ENCODE peak calls at places on chromosome 17, in ten cellular contexts. G, X, C, V, S, A, W, D, T and P are unnamed samples.

GRCh38 chr17:69141802-69142472 is at the start of gene ABCA6:
- DNase-seq in C (no peak), D (no peak), V (no peak), S (no peak), G (no peak), A (peak), X (no peak), T (no peak), W (no peak), P (no peak)

GRCh38 chr17:199806-200603 is 18.6 kb upstream of the DOC2B start:
- DNase-seq in G (no peak), W (no peak), T (no peak), D (no peak), V (no peak), S (peak), C (peak), X (peak), A (no peak), P (no peak)

GRCh38 chr17:48486557-48486956 is 44.3 kb downstream of the HOXB1 start:
- DNase-seq in G (no peak), V (no peak), C (peak), A (peak), S (no peak), W (no peak), X (no peak), T (no peak), D (peak), P (no peak)

GRCh38 chr17:6000426-6000825 is 69.8 kb upstream of the WSCD1 start:
- DNase-seq in A (peak), V (no peak), S (no peak), C (no peak), T (no peak), D (no peak), G (no peak), X (no peak), W (no peak), P (no peak)

GRCh38 chr17:82668631-82669099 is 20.4 kb upstream of the WDR45B start:
- DNase-seq in X (peak), A (peak), S (peak), W (peak), D (peak), C (peak), T (peak), G (peak), V (peak), P (peak)

GRCh38 chr17:3935140-3935542 is 18.9 kb upstream of the P2RX1 start:
- DNase-seq in T (no peak), G (no peak), S (peak), W (peak), X (peak), C (peak), V (peak), D (peak), A (peak), P (peak)

GRCh38 chr17:58411408-58411894 is 5.9 kb downstream of the RNF43 start:
- DNase-seq in V (no peak), X (no peak), C (no peak), D (no peak), W (no peak), A (no peak), S (no peak), G (no peak), T (no peak), P (no peak)

GRCh38 chr17:40224707-40225092 is 5.6 kb downstream of the WIPF2 start:
- DNase-seq in G (no peak), W (no peak), C (no peak), X (no peak), T (peak), A (peak), S (no peak), V (no peak), D (no peak), P (no peak)

GRCh38 chr17:62105361-62105760 is 40.3 kb upstream of the MED13 start:
- DNase-seq in A (no peak), S (no peak), V (no peak), G (no peak), C (no peak), X (no peak), W (no peak), T (no peak), D (no peak), P (no peak)

GRCh38 chr17:56173958-56174357 is 20.7 kb downstream of the ANKFN1 start:
- DNase-seq in T (no peak), A (no peak), G (no peak), V (no peak), S (no peak), D (no peak), C (peak), X (no peak), W (no peak), P (no peak)

GRCh38 chr17:56173026-56173425 is 19.8 kb downstream of the ANKFN1 start:
- DNase-seq in S (no peak), T (no peak), V (no peak), D (no peak), C (no peak), A (no peak), X (no peak), G (no peak), W (no peak), P (no peak)

GRCh38 chr17:56171186-56171959 is 18.1 kb downstream of the ANKFN1 start:
- DNase-seq in T (no peak), G (no peak), X (no peak), D (no peak), C (no peak), A (no peak), V (no peak), S (no peak), W (no peak), P (no peak)

GRCh38 chr17:56174421-56174820 is 21.1 kb downstream of the ANKFN1 start:
- DNase-seq in A (no peak), G (no peak), T (no peak), C (no peak), S (no peak), W (no peak), D (no peak), X (no peak), V (no peak), P (no peak)

DNA sequence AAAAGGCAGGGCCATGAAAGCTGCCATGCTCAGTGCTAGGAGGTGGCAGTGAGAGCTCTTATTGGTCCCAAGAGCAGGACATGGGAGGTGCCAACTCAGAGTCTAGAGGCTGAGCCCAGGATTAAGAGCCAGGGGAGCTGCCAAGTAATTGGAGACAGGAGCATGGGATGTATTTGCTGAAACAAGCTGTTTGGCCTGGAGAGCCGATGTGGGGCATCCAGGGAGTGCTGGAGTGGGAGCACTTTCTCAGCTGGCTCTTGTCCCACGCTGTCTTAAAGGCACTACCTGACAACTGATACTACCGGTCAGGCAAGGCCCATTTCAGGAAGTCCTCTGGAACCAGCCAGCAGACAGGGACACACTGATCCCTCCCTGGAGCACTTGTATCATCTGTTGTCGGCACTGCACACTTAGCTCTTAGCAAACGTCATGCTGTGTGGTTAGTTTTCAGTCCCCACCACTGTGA is 19.3 kb downstream of the ANKFN1 start:
- DNase-seq in A (no peak), D (peak), W (no peak), S (peak), T (no peak), X (no peak), V (peak), C (peak), G (no peak), P (no peak)
- TF ChIP-seq CTCF in A (no peak), D (no peak), W (no peak), S (no peak), T (no peak), X (no peak), V (no peak), C (no peak), G (no peak), P (no peak)

GRCh38 chr17:38729886-38730525 is at the start of gene CISD3:
- DNase-seq in C (peak), G (peak), W (peak), A (peak), T (peak), D (peak), S (peak), X (peak), V (peak), P (peak)
- TF ChIP-seq CTCF in C (peak), G (no peak), W (peak), A (peak), T (peak), D (peak), S (peak), X (peak), V (peak), P (peak)

DNA sequence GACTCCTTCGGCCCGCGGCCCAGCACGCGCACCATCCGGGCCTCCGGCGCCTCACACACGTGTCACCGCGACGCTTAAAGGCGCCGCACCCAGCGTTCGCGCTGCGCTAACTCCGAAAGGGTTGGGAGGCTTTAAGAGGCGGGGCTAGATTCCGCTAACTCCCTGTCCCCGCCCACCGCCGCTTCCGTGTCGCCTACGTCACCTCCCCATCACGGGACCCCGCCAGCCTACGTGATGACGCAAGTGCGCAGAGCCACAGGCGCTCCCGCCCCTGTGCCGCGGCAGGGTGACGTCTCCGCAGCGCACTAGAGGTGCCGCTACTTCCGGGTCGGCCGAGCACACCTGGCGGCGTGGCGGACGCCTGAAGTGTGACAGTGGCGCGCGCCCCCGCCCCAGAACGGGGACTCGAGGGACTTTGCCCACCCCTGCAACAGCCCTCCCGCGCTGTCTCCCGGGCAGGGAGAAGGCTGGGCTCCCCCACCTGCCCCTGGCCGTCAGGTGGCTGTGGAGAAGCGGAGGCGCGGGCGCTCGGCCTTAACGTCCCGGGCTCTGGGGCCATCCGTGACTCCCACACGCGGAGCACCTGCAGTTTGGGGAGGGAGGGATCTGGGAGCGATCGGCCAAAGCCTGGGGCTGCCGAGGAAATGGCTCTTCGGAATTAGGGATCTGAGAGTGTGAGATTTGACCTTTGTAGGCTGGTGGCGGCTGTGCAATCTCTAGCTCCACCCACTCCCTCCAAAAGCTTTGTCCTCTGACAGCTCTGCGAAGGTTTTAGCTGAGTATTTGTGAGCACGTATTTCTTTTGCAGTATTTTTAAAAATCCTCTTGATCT is at the start of gene USP36:
- DNase-seq in W (peak), T (peak), A (peak), G (peak), C (peak), V (peak), S (peak), X (peak), D (peak), P (peak)
- TF ChIP-seq CTCF in W (no peak), T (peak), A (no peak), G (no peak), C (peak), V (peak), S (no peak), X (peak), D (no peak), P (no peak)

GRCh38 chr17:22273308-22273707 is 581.0 kb downstream of the KCNJ18 start:
- DNase-seq in W (no peak), X (no peak), A (no peak), D (no peak), G (no peak), S (no peak), V (no peak), C (no peak), T (no peak), P (no peak)

GRCh38 chr17:22268912-22269220 is 576.5 kb downstream of the KCNJ18 start:
- DNase-seq in S (no peak), X (no peak), V (no peak), W (no peak), C (no peak), D (no peak), T (no peak), G (no peak), A (no peak), P (no peak)

GRCh38 chr17:22272363-22273146 is 580.2 kb downstream of the KCNJ18 start:
- DNase-seq in W (no peak), G (no peak), T (no peak), D (no peak), S (no peak), V (no peak), C (no peak), A (no peak), X (no peak), P (no peak)

GRCh38 chr17:22268214-22268911 is 576.0 kb downstream of the KCNJ18 start:
- DNase-seq in T (no peak), S (no peak), V (no peak), X (no peak), A (no peak), G (no peak), D (no peak), W (no peak), C (no peak), P (no peak)

DNA sequence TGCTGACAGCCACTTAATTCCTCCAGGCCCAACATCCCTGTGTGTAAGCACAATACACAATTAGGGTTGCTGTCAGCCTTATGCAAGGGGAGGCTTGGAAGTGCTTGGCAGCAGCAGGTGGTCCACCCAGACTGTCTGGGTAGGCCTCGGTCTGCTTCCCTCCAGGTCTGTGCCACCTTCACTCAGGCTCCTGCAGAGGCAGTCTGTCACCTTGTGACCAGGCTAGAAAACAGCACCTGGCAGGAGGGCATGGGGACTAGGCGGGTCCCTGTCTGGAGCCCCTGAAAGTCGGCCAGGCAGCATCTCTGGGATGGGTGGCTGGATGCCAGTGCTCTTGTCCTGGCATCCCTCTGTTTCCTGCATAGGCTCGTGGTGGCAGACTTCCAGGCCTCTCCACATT is 578.1 kb downstream of the KCNJ18 start:
- DNase-seq in A (no peak), S (no peak), X (no peak), V (no peak), W (no peak), C (no peak), D (no peak), T (no peak), G (no peak), P (no peak)
- TF ChIP-seq CTCF in A (no peak), S (no peak), X (no peak), V (no peak), W (no peak), C (no peak), D (no peak), T (no peak), G (no peak), P (no peak)

GRCh38 chr17:49699967-49700575 is 7.7 kb downstream of the SLC35B1 start:
- DNase-seq in C (no peak), T (no peak), V (no peak), W (no peak), G (no peak), D (no peak), X (no peak), S (no peak), A (no peak), P (no peak)

GRCh38 chr17:49707246-49707607 is 537 bp downstream of the SLC35B1 start:
- DNase-seq in D (peak), V (no peak), W (no peak), C (peak), A (peak), G (no peak), T (no peak), X (no peak), S (no peak), P (peak)

GRCh38 chr17:49700956-49701355 is 6.8 kb downstream of the SLC35B1 start:
- DNase-seq in C (no peak), A (no peak), D (no peak), V (no peak), X (no peak), W (no peak), T (no peak), S (no peak), G (no peak), P (no peak)

GRCh38 chr17:49705254-49705653 is 2.5 kb downstream of the SLC35B1 start:
- DNase-seq in V (no peak), C (no peak), D (no peak), A (no peak), T (no peak), X (no peak), W (no peak), G (no peak), S (no peak), P (no peak)

DNA sequence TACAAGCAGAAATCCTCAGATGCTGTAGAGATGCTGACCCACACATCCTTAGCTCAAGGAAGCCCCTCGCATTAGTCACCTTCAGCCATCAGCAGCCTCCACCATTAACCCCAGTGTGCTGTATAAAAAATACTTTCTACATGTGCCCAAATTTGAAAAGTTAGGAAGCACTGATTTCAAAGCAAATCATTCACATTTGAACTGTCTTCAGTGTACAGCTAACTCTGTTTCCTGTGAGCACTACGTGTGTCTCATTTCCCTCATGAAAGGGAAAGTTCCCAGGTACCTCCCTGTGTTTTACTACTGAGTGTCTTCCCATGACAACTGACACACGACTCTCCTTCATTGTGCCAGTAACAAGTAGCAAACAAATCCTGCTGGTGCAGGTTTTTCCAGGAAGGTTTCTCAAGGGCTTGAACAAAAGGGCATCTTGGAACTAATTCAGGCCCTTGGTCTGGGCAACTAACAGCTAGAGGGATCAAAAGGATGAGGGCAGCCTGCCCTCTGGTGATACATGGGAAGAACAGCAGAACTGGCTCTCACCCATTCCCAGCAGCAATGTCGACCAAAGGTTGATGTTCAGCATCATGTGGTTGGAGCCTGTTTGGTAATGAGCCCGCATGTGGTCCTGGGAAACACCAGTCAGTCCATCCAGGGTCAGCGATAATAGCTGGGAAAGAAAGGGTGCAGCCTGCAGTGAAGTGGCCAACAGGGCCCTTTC is 4.0 kb downstream of the SLC35B1 start:
- DNase-seq in V (peak), D (peak), W (no peak), X (no peak), S (no peak), C (peak), A (peak), T (peak), G (no peak), P (peak)
- TF ChIP-seq CTCF in V (peak), D (peak), W (peak), X (peak), S (peak), C (peak), A (peak), T (peak), G (peak), P (peak)

DNA sequence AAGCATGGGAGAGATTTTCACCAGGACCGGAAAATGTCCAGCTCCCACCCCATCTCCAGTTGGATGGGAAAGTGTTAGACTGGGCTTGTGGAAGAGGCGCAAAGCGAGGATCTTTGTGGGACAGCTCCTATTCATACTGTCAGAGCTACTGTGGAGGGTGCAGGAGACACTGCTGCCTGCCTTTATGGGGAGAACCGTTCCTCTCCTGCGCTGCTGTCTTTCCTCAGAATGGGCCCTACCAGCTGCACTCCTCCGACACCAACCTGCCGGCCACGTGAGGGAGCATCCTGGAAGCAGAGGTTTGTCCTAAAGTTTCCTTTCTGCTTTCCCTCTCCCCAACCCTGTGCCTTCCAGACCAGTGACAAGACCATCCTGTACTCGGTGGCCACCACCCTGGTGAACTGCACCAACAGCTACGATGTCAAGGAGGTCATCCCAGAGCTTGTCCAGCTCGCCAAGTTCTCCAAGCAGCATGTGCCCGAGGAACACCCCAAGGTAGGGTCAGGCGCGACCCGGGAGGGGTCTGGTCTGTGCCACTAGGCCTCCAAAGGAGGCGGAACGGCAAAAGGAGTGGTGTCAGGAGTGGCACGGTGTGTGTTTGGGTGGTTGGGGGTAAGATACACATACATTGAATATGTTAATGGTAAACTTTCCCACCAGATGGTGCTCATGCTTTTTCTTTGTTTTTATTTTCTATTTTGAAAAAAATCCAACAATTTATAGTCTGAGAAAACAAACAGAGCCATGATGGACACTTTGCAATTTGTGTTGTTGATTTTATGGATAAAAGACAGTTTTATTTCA is 23.0 kb downstream of the SLC35G3 start:
- DNase-seq in A (peak), X (no peak), W (peak), D (no peak), V (no peak), S (no peak), G (no peak), T (no peak), C (no peak), P (no peak)
- TF ChIP-seq CTCF in A (peak), X (no peak), W (peak), D (peak), V (no peak), S (peak), G (no peak), T (no peak), C (no peak), P (no peak)